ENCODE peak calls at places on chromosomes 2 and 18, in six cellular contexts. G, Y, K, E, N and Z are unnamed samples. For H3K4me1, the result is how much of the 10 kb centered on the place peaks cover.

GRCh38 chr2:171509945-171510731 is 12.1 kb upstream of the CYBRD1 start:
- DNase-seq in G (no peak), Y (no peak), K (no peak), E (no peak), N (no peak), Z (no peak)

GRCh38 chr18:31401156-31402025 is 24.8 kb downstream of the DSG4 start:
- DNase-seq in G (peak), Y (no peak), K (no peak), E (no peak), N (peak), Z (no peak)

GRCh38 chr2:224072541-224073188 is 33.6 kb upstream of the SERPINE2 start:
- DNase-seq in G (no peak), Y (no peak), K (no peak), E (no peak), N (no peak), Z (no peak)

GRCh38 chr18:67776929-67777328 is 260.4 kb upstream of the DSEL start:
- DNase-seq in G (no peak), Y (no peak), K (no peak), E (no peak), N (no peak), Z (no peak)

GRCh38 chr2:229270551-229271410 is at the start of gene PID1:
- DNase-seq in G (peak), Y (peak), K (no peak), E (peak), N (no peak), Z (no peak)

GRCh38 chr18:13562494-13563029 is 163.8 kb downstream of the FAM210A start:
- DNase-seq in G (no peak), Y (peak), K (no peak), E (no peak), N (no peak), Z (no peak)

GRCh38 chr18:76437011-76437410 is 58.0 kb downstream of the ZNF516 start:
- DNase-seq in G (no peak), Y (no peak), K (no peak), E (no peak), N (no peak), Z (no peak)

GRCh38 chr18:26497881-26498280 is 50.5 kb downstream of the KCTD1 start:
- DNase-seq in G (no peak), Y (no peak), K (no peak), E (no peak), N (no peak), Z (no peak)

GRCh38 chr2:204860249-204860648 is 315.0 kb downstream of the PARD3B start:
- DNase-seq in G (no peak), Y (no peak), K (no peak), E (no peak), N (no peak), Z (no peak)

GRCh38 chr2:25528173-25528572 is 145.2 kb downstream of the DTNB start:
- DNase-seq in G (no peak), Y (no peak), K (no peak), E (no peak), N (no peak), Z (no peak)

GRCh38 chr18:22314406-22314805 is 103.3 kb downstream of the CTAGE1 start:
- DNase-seq in G (no peak), Y (no peak), K (no peak), E (no peak), N (no peak), Z (no peak)

GRCh38 chr2:94982661-94983060 is 42.8 kb upstream of the MAL start:
- DNase-seq in G (no peak), Y (no peak), K (no peak), E (no peak), N (no peak), Z (no peak)

GRCh38 chr2:74010087-74010541 is 25.4 kb downstream of the TET3 start:
- DNase-seq in G (peak), Y (peak), K (peak), E (no peak), N (no peak), Z (no peak)

GRCh38 chr2:119383410-119384140 is 16.8 kb downstream of the DBI start:
- DNase-seq in G (peak), Y (no peak), K (peak), E (no peak), N (no peak), Z (no peak)

GRCh38 chr18:46239549-46239948 is 135.4 kb downstream of the HAUS1 start:
- DNase-seq in G (no peak), Y (no peak), K (no peak), E (no peak), N (no peak), Z (no peak)

GRCh38 chr2:200615247-200615646 is 29.4 kb downstream of the AOX1 start:
- DNase-seq in G (no peak), Y (no peak), K (no peak), E (no peak), N (peak), Z (no peak)

GRCh38 chr18:46387426-46388131 is 269.4 kb downstream of the LOXHD1 start:
- DNase-seq in G (no peak), Y (no peak), K (no peak), E (no peak), N (no peak), Z (no peak)

GRCh38 chr2:241660593-241661213 is 23.2 kb downstream of the ATG4B start:
- DNase-seq in G (no peak), Y (no peak), K (no peak), E (no peak), N (no peak), Z (no peak)

GRCh38 chr18:80132196-80132812 is 23.2 kb downstream of the ADNP2 start:
- DNase-seq in G (no peak), Y (no peak), K (no peak), E (no peak), N (no peak), Z (no peak)

GRCh38 chr18:80126797-80127196 is 17.7 kb downstream of the ADNP2 start:
- DNase-seq in G (no peak), Y (no peak), K (no peak), E (no peak), N (no peak), Z (no peak)

GRCh38 chr18:80127635-80128034 is 18.6 kb downstream of the ADNP2 start:
- DNase-seq in G (no peak), Y (no peak), K (no peak), E (no peak), N (no peak), Z (no peak)

GRCh38 chr18:80130555-80130954 is 21.5 kb downstream of the ADNP2 start:
- DNase-seq in G (no peak), Y (no peak), K (no peak), E (no peak), N (no peak), Z (no peak)

GRCh38 chr18:80129672-80130367 is 20.8 kb downstream of the ADNP2 start:
- DNase-seq in G (no peak), Y (no peak), K (no peak), E (no peak), N (no peak), Z (no peak)
- H3K4me3 ChIP-seq in G (no peak), Y (no peak), K (no peak), E (no peak), N (no peak), Z (no peak)

DNA sequence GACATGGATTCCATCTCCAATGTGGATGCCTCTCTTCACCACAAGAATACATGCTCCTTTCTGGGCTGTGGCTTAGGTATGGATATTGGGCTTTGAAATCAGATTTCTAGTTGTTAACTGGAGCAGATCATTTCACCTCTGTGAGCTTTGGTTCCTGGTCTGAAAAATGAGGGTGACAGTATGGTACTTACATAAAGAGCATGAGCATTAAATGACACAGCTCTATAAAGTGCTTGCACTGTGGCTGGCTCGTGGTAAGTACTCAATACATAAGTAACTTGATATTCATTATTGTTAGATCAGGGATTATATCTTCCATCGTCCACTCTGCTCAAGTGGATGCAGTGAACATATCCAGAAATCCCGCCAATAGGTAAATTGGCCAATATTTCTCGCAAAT is 33.4 kb downstream of the ARHGAP25 start:
- DNase-seq in G (no peak), Y (no peak), K (no peak), E (no peak), N (no peak), Z (no peak)
- H3K4me1 ChIP-seq in G (under half), Y (half or more), K (half or more), E (under half), N (under half), Z (under half)

DNA sequence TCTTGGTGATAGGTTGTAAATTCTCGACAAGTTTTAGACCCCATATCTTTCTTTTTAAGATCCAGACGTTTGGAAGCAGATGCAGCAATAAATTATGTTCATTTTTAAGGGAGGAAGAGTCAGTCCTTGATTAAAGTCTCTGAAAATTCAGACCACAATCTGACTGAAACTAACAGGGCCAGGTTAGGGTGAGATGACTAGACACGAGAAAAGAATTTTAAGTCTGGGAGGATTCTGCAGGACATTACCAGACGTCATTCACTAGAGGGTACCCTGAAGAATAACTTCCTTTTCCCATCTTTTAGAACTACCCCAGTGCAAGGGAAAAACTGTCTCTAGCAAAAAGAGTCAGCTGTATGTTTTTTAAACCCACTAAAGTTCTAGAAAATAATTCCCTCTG is 16.1 kb downstream of the WIPF1 start:
- DNase-seq in G (no peak), Y (no peak), K (no peak), E (no peak), N (no peak), Z (no peak)
- H3K4me3 ChIP-seq in G (no peak), Y (no peak), K (no peak), E (no peak), N (no peak), Z (no peak)

GRCh38 chr2:237058423-237058822 is 27.3 kb upstream of the COPS8 start:
- DNase-seq in G (no peak), Y (no peak), K (no peak), E (no peak), N (no peak), Z (no peak)

GRCh38 chr2:237060518-237061312 is 25.0 kb upstream of the COPS8 start:
- DNase-seq in G (peak), Y (no peak), K (peak), E (peak), N (peak), Z (peak)

GRCh38 chr2:237062585-237062984 is 23.1 kb upstream of the COPS8 start:
- DNase-seq in G (no peak), Y (no peak), K (no peak), E (no peak), N (no peak), Z (no peak)

GRCh38 chr2:237059155-237059875 is 26.4 kb upstream of the COPS8 start:
- DNase-seq in G (no peak), Y (no peak), K (no peak), E (no peak), N (no peak), Z (no peak)

DNA sequence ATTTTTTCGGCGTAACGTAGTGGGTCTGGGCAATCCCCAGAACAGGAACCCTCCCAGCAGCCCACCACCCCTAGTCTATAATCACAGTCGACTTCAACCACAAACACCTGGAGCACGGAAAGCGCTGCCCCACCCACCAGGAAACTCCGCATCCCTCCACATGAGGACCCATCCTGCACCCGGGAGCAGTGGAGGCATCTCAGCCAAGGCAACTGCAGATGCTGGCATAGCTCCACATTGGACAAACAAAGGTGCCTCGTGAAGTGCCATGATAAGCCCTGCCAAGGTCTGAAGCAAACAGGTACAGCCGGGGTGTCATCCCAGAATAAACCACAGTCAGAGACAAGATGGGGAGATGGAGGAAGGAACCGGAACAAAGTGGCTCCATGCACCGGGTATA is 24.3 kb upstream of the COPS8 start:
- DNase-seq in G (no peak), Y (no peak), K (no peak), E (no peak), N (no peak), Z (no peak)
- H3K4me1 ChIP-seq in G (under half), Y (under half), K (under half), E (under half), N (under half), Z (under half)

GRCh38 chr2:222732774-222733173 is 61.3 kb downstream of the MOGAT1 start:
- DNase-seq in G (no peak), Y (no peak), K (no peak), E (no peak), N (no peak), Z (no peak)
- H3K4me3 ChIP-seq in G (no peak), Y (no peak), K (no peak), E (no peak), N (no peak), Z (no peak)

DNA sequence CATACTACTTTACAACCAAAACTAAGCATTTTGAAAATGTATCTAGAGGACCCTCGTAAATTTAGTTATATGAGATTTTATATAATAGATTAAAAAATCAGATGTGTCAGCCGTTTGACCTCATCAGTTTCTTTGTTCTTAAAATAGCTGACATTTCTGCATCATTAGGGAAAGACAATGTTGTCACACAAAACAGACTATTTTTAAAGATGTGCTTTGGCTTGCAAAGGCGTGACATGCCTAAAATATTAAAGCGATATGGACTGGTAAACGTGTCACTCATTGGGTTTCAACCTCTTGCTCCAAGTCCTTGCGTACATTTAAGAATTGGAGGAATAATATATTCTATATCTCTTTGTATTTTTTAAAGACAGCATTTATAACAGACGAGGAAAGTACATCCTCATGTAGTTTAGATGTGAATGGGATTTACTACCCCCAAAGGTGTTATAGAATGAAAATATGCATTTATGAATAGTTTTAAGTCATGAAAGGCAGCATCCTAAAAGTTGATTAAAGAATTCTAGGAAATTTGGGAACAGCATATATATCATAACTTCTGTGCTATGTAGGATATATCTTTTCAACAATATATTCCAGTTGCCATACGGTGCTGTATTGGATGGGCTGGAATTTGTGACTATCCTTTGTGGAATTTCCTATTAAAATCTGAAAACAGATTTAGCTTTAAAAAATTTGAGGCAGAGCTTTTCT is 3.8 kb downstream of the MYL12A start:
- DNase-seq in G (no peak), Y (no peak), K (no peak), E (no peak), N (no peak), Z (no peak)
- H3K4me1 ChIP-seq in G (half or more), Y (half or more), K (half or more), E (under half), N (half or more), Z (under half)

GRCh38 chr2:64655873-64656272 is 2.2 kb upstream of the SERTAD2 start:
- DNase-seq in G (no peak), Y (no peak), K (no peak), E (no peak), N (no peak), Z (no peak)

GRCh38 chr2:64656379-64656778 is 2.7 kb upstream of the SERTAD2 start:
- DNase-seq in G (no peak), Y (no peak), K (no peak), E (no peak), N (peak), Z (no peak)

GRCh38 chr2:64654063-64654811 is 524 bp upstream of the SERTAD2 start:
- DNase-seq in G (peak), Y (peak), K (peak), E (peak), N (peak), Z (no peak)

GRCh38 chr2:64653174-64654062 is at the start of gene SERTAD2:
- DNase-seq in G (peak), Y (peak), K (peak), E (peak), N (peak), Z (no peak)

GRCh38 chr2:64654993-64655666 is 1.4 kb upstream of the SERTAD2 start:
- DNase-seq in G (no peak), Y (no peak), K (no peak), E (no peak), N (peak), Z (no peak)
- H3K4me3 ChIP-seq in G (peak), Y (peak), K (peak), E (peak), N (peak), Z (no peak)

GRCh38 chr2:188766086-188766856 is 207.9 kb upstream of the COL3A1 start:
- DNase-seq in G (no peak), Y (no peak), K (no peak), E (no peak), N (no peak), Z (no peak)

GRCh38 chr2:188765522-188765921 is 208.7 kb upstream of the COL3A1 start:
- DNase-seq in G (no peak), Y (no peak), K (no peak), E (peak), N (peak), Z (peak)

GRCh38 chr2:188773075-188773474 is 201.1 kb upstream of the COL3A1 start:
- DNase-seq in G (no peak), Y (no peak), K (no peak), E (no peak), N (no peak), Z (no peak)

GRCh38 chr2:188770296-188770695 is 203.9 kb upstream of the COL3A1 start:
- DNase-seq in G (no peak), Y (no peak), K (no peak), E (no peak), N (no peak), Z (no peak)
- H3K4me1 ChIP-seq in G (under half), Y (under half), K (under half), E (under half), N (under half), Z (under half)

GRCh38 chr2:27715318-27716165 is 51.9 kb downstream of the SLC4A1AP start:
- DNase-seq in G (no peak), Y (no peak), K (no peak), E (no peak), N (no peak), Z (no peak)

GRCh38 chr2:27717070-27717453 is 53.4 kb downstream of the SLC4A1AP start:
- DNase-seq in G (no peak), Y (no peak), K (no peak), E (no peak), N (no peak), Z (no peak)

GRCh38 chr2:27714053-27714452 is 50.4 kb downstream of the SLC4A1AP start:
- DNase-seq in G (no peak), Y (no peak), K (no peak), E (no peak), N (no peak), Z (no peak)

GRCh38 chr2:27714851-27715291 is 51.2 kb downstream of the SLC4A1AP start:
- DNase-seq in G (no peak), Y (no peak), K (no peak), E (no peak), N (no peak), Z (no peak)

GRCh38 chr2:27716301-27717069 is 52.8 kb downstream of the SLC4A1AP start:
- DNase-seq in G (no peak), Y (no peak), K (no peak), E (no peak), N (no peak), Z (no peak)
- H3K4me3 ChIP-seq in G (no peak), Y (no peak), K (no peak), E (no peak), N (peak), Z (peak)